ENCODE peak calls at places on chromosomes 4 and X, in seven cellular contexts. O is substantia nigra, C is left lung, W is lower lobe of right lung, X is right cardiac atrium, M is neuronal stem cell, H is upper lobe of right lung. F is an unnamed sample.

GRCh38 chrX:118116308-118117068 is at the start of gene KLHL13:
- DNase-seq in M (peak; percentile 33), H (peak; percentile 58), C (no peak), W (peak; percentile 27), X (peak; percentile 77), O (peak; percentile 10), F (peak; percentile 76)

GRCh38 chrX:70592091-70592490 is 147.5 kb downstream of the DLG3 start:
- DNase-seq in M (no peak), X (no peak), H (no peak), O (no peak), C (no peak), W (no peak), F (peak; percentile 3)

GRCh38 chr4:69617083-69617694 is 22.3 kb downstream of the UGT2A2 start:
- DNase-seq in X (no peak), M (peak; percentile 45), C (no peak), O (no peak), H (no peak), W (no peak), F (peak; percentile 71)

GRCh38 chr4:51845736-51846135 is 2.8 kb downstream of the DCUN1D4 start:
- DNase-seq in W (no peak), M (no peak), H (no peak), C (no peak), X (no peak), O (no peak), F (no peak)

GRCh38 chr4:109733728-109734127 is 3.9 kb upstream of the PLA2G12A start:
- DNase-seq in H (no peak), W (no peak), M (no peak), X (peak; percentile 29), O (no peak), C (no peak), F (no peak)

GRCh38 chr4:98672583-98673281 is 14.3 kb upstream of the TSPAN5 start:
- DNase-seq in C (no peak), O (no peak), M (no peak), W (no peak), X (no peak), H (no peak), F (no peak)

GRCh38 chrX:11193035-11193469 is 81.9 kb downstream of the HCCS start:
- DNase-seq in H (no peak), W (no peak), X (no peak), O (no peak), C (no peak), M (no peak), F (peak; percentile 57)

GRCh38 chr4:92121099-92121498 is 182.7 kb upstream of the GRID2 start:
- DNase-seq in X (no peak), W (no peak), M (no peak), H (no peak), C (no peak), O (peak; percentile 4), F (peak; percentile 42)

GRCh38 chr4:106358899-106359298 is 9.7 kb downstream of the GIMD1 start:
- DNase-seq in X (no peak), H (no peak), W (no peak), M (no peak), C (no peak), O (no peak), F (no peak)

GRCh38 chr4:153151535-153152452 is 52.4 kb upstream of the TRIM2 start:
- DNase-seq in M (peak; percentile 92), H (peak; percentile 89), C (peak; percentile 86), W (peak; percentile 87), X (peak; percentile 63), O (peak; percentile 65), F (peak; percentile 77)

GRCh38 chrX:16465081-16465876 is 184.7 kb upstream of the S100G start:
- DNase-seq in W (no peak), X (no peak), M (no peak), C (no peak), O (no peak), H (no peak), F (no peak)

GRCh38 chr4:146943691-146944375 is 1.8 kb downstream of the TTC29 start:
- DNase-seq in X (no peak), H (no peak), C (no peak), O (no peak), W (no peak), M (no peak), F (no peak)

GRCh38 chr4:6379787-6380745 is 92.3 kb downstream of the PPP2R2C start:
- DNase-seq in W (peak; percentile 22), C (no peak), H (no peak), O (peak; percentile 26), M (no peak), X (peak; percentile 29), F (no peak)

GRCh38 chrX:37872303-37872655 is 24.9 kb upstream of the DYNLT3 start:
- DNase-seq in O (no peak), H (no peak), M (no peak), X (no peak), W (no peak), C (no peak), F (no peak)

GRCh38 chr4:113243312-113243711 is 193.9 kb downstream of the ANK2 start:
- DNase-seq in H (no peak), X (no peak), O (no peak), C (no peak), W (no peak), M (no peak), F (no peak)

GRCh38 chrX:2398341-2398656 is 102.5 kb downstream of the DHRSX start:
- DNase-seq in H (no peak), M (no peak), W (no peak), C (no peak), O (no peak), X (no peak), F (no peak)

GRCh38 chrX:2404816-2405215 is 96.0 kb downstream of the DHRSX start:
- DNase-seq in H (no peak), M (no peak), C (no peak), W (no peak), O (no peak), X (no peak), F (no peak)

GRCh38 chrX:2401201-2401589 is 99.6 kb downstream of the DHRSX start:
- DNase-seq in X (no peak), H (no peak), O (no peak), C (no peak), W (no peak), M (peak; percentile 9), F (no peak)

GRCh38 chrX:2401590-2402360 is 99.0 kb downstream of the DHRSX start:
- DNase-seq in M (peak; percentile 83), W (no peak), H (no peak), C (no peak), X (peak; percentile 61), O (no peak), F (no peak)

DNA sequence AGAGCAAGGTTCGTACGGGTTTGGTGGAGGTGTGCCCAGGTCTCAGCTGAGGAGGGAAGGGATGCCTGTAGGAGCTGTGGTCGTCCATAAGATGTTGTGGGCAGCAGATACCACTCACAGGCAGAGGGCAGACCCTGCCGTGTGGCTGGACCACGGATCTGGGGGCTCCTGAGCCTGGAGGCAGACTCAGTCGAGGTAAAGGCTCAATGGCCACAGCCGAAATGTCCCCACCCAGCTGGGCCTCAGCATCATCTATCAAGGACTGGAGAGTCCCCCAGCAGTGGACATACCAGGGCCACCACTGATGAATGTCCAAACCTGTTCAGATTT is 98.5 kb downstream of the DHRSX start:
- DNase-seq in C (no peak), O (no peak), H (no peak), W (no peak), X (no peak), M (no peak), F (no peak)
- H3K27ac ChIP-seq in C (peak overlapping the region; percentile 29), O (no peak overlapping the region), H (peak overlapping the region; percentile 55), W (peak overlapping the region; percentile 49), X (no peak overlapping the region), M (peak overlapping the region; percentile 76), F (no peak overlapping the region)

DNA sequence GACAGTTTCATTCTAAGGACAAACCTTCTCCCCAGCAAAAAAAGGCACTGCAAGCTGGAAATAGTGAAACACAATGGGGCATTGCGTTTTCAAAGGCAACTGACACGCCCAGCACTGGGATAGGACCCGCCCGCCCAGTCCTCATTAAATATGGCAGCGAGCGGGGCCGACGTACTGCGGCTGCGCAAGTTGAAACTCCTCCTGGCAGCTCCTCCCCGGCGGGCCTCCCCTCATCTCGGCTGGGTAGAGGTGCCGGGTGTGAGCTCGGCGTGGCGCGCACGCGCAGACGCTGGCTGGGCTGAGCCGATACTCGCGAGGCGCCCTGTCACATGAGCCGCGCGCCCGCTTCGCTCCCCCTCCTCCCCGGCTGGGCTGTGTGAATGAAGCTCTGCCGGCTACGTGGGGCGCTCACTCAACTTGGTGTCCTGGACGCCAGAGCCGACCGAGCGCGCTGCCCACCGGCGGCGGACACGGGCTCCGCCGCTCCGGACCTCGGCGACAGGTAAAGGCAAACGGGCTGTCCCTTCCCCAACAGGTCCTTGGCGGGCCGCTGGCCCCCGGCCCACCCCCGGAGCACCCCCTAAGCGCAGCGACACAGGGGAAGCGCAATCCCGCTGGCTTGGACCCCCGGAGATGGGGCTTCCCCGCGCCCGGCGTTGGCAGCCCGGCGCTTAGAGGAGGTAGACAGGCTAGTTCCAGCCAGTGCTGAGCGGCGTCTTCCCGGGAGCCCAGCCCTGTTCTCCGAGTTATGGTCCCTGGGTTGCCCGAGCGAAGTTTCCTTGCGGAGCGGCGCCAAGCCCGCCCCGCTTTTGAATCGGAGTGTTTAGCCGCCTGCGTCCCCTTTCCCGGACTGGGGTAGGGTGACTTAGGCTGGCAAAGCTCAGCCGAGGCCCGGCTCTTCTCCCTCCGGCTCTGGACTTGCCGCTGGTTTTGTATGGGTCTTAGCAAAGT is at the start of gene CLCN5:
- DNase-seq in O (peak; percentile 92), W (peak; percentile 97), C (peak; percentile 96), M (peak; percentile 91), H (peak; percentile 98), X (peak; percentile 98), F (peak; percentile 91)
- H3K27ac ChIP-seq in O (peak within 1 kb of the TSS; percentile 45), W (peak within 1 kb of the TSS; percentile 78), C (peak within 1 kb of the TSS; percentile 74), M (no peak within 1 kb of the TSS), H (peak within 1 kb of the TSS; percentile 76), X (no peak within 1 kb of the TSS), F (peak within 1 kb of the TSS; percentile 89)

GRCh38 chrX:124087000-124087746 is 125.7 kb downstream of the STAG2 start:
- DNase-seq in W (no peak), H (no peak), C (no peak), O (no peak), X (no peak), M (no peak), F (no peak)

GRCh38 chrX:124085063-124085462 is 123.6 kb downstream of the STAG2 start:
- DNase-seq in C (no peak), X (peak; percentile 7), M (no peak), W (no peak), O (no peak), H (no peak), F (no peak)

GRCh38 chrX:124086411-124086810 is 124.9 kb downstream of the STAG2 start:
- DNase-seq in W (no peak), H (no peak), O (no peak), C (no peak), X (no peak), M (no peak), F (no peak)
- H3K27ac ChIP-seq in W (no peak overlapping the region), H (no peak overlapping the region), O (no peak overlapping the region), C (no peak overlapping the region), X (no peak overlapping the region), M (no peak overlapping the region), F (no peak overlapping the region)

DNA sequence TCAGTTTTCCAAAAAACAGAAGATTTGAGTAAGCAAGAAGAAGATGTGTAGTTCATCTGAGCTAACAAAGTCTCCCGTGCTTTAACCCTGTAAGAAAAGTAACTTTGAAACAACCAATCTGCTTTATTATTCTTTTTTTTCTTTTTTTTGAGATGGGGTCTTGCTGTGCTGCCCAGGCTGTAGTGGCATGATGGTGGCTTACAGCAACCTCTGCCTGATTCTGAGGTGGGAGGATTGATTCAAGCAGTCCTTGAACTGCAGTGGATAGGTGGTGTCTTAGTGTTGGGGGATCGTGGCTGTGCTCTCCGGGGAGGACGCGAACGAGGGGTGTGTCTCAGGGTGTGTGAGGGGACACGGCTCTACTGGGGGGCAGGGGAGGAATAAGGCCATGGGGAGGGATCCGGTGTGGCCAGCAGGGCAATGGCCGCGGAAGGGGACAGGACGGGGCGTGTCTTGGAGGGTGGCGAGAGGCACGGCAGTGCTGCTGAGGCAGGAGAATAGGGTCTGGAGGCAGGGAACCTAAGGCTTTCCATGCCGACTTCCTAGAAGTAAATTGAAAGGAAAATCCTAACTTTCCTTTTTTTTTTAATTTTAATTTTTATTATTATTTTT is 2.4 kb downstream of the ARSD start:
- DNase-seq in O (no peak), M (no peak), X (peak; percentile 37), H (no peak), C (no peak), W (no peak), F (no peak)
- H3K27ac ChIP-seq in O (no peak overlapping the region), M (peak overlapping the region; percentile 49), X (no peak overlapping the region), H (no peak overlapping the region), C (no peak overlapping the region), W (no peak overlapping the region), F (no peak overlapping the region)

F was measured in SJCRH30.